ENCODE peak calls at places on chromosomes 13 and 19, in seven cellular contexts. N is ACHN; Z is SW480; J is T-cell; F is neuronal stem cell; S is stimulated activated CD4-positive, alpha-beta T cell treated with anti-CD3 and anti-CD28 coated beads, Interleukin-4, amount 100 ng/mL, for 24 hours; B is fibroblast of the aortic adventitia. U is an unnamed sample.

GRCh38 chr13:56501750-56502149 is 639.0 kb upstream of the PRR20A start:
- DNase-seq in N (no peak), Z (no peak), J (no peak), F (no peak), S (no peak), B (no peak), U (no peak)

GRCh38 chr19:42601811-42602443 is 7.2 kb upstream of the CEACAM8 start:
- DNase-seq in N (peak), Z (peak), J (no peak), F (no peak), S (no peak), B (peak), U (no peak)

GRCh38 chr13:47121092-47121763 is 224.4 kb upstream of the HTR2A start:
- DNase-seq in N (no peak), Z (no peak), J (no peak), F (no peak), S (no peak), B (no peak), U (no peak)

GRCh38 chr13:35460061-35460460 is 16.4 kb downstream of the MAB21L1 start:
- DNase-seq in N (no peak), Z (no peak), J (no peak), F (no peak), S (no peak), B (no peak), U (no peak)

GRCh38 chr19:18605546-18606280 is 886 bp downstream of the CRLF1 start:
- DNase-seq in N (no peak), Z (no peak), J (no peak), F (no peak), S (no peak), B (no peak), U (no peak)

GRCh38 chr19:1811942-1812425 is at the start of gene ATP8B3:
- DNase-seq in N (no peak), Z (no peak), J (no peak), F (no peak), S (no peak), B (no peak), U (no peak)

GRCh38 chr13:22765566-22765965 is 415.2 kb upstream of the SGCG start:
- DNase-seq in N (no peak), Z (no peak), J (no peak), F (no peak), S (no peak), B (no peak), U (no peak)

GRCh38 chr13:74274946-74275345 is 140.7 kb upstream of the KLF12 start:
- DNase-seq in N (no peak), Z (no peak), J (no peak), F (no peak), S (no peak), B (no peak), U (no peak)

GRCh38 chr13:102000764-102001163 is 401.1 kb downstream of the FGF14 start:
- DNase-seq in N (no peak), Z (no peak), J (no peak), F (no peak), S (no peak), B (no peak), U (no peak)

GRCh38 chr13:112105884-112106283 is 38.9 kb downstream of the SOX1 start:
- DNase-seq in N (no peak), Z (no peak), J (no peak), F (peak), S (no peak), B (no peak), U (no peak)

GRCh38 chr19:31461814-31462539 is 112.7 kb upstream of the TSHZ3 start:
- DNase-seq in N (no peak), Z (no peak), J (no peak), F (no peak), S (no peak), B (peak), U (no peak)

GRCh38 chr13:41696163-41697003 is 239.0 kb downstream of the RGCC start:
- DNase-seq in N (peak), Z (peak), J (no peak), F (no peak), S (no peak), B (peak), U (no peak)

GRCh38 chr13:47211106-47211505 is 314.3 kb upstream of the HTR2A start:
- DNase-seq in N (no peak), Z (peak), J (no peak), F (no peak), S (no peak), B (no peak), U (no peak)

GRCh38 chr19:28607066-28607583 is 605.8 kb downstream of the UQCRFS1 start:
- DNase-seq in N (no peak), Z (no peak), J (no peak), F (no peak), S (no peak), B (no peak), U (no peak)

GRCh38 chr13:40589285-40590109 is 76.9 kb downstream of the FOXO1 start:
- DNase-seq in N (no peak), Z (peak), J (no peak), F (peak), S (no peak), B (peak), U (no peak)

GRCh38 chr19:45069056-45069455 is 7.2 kb downstream of the ZNF296 start:
- DNase-seq in N (peak), Z (peak), J (no peak), F (no peak), S (no peak), B (peak), U (no peak)

GRCh38 chr19:13163609-13164364 is 13.6 kb downstream of the IER2 start:
- DNase-seq in N (peak), Z (peak), J (peak), F (peak), S (peak), B (peak), U (peak)

GRCh38 chr19:10952809-10953208 is 8.0 kb upstream of the SMARCA4 start:
- DNase-seq in N (no peak), Z (no peak), J (no peak), F (no peak), S (no peak), B (no peak), U (no peak)

GRCh38 chr19:16851031-16851712 is 22.0 kb downstream of the SIN3B start:
- DNase-seq in N (peak), Z (no peak), J (no peak), F (no peak), S (no peak), B (no peak), U (no peak)

GRCh38 chr19:31127132-31127967 is 221.9 kb downstream of the TSHZ3 start:
- DNase-seq in N (peak), Z (no peak), J (no peak), F (no peak), S (no peak), B (peak), U (no peak)

GRCh38 chr13:72920097-72920496 is 138.2 kb downstream of the PIBF1 start:
- DNase-seq in N (no peak), Z (no peak), J (no peak), F (no peak), S (no peak), B (peak), U (no peak)

GRCh38 chr19:23999821-24000610 is 85.3 kb downstream of the ZNF726 start:
- DNase-seq in N (no peak), Z (peak), J (no peak), F (no peak), S (no peak), B (no peak), U (no peak)

GRCh38 chr19:46608581-46609345 is 7.6 kb downstream of the CALM3 start:
- DNase-seq in N (no peak), Z (no peak), J (no peak), F (no peak), S (no peak), B (no peak), U (no peak)

GRCh38 chr13:46232281-46232680 is 20.6 kb downstream of the LRRC63 start:
- DNase-seq in N (no peak), Z (no peak), J (no peak), F (no peak), S (no peak), B (peak), U (no peak)

GRCh38 chr19:50968709-50969412 is 530 bp downstream of the KLK6 start:
- DNase-seq in N (no peak), Z (peak), J (no peak), F (no peak), S (no peak), B (no peak), U (no peak)

GRCh38 chr19:51627491-51628138 is 2.6 kb downstream of the SIGLEC5 start:
- DNase-seq in N (no peak), Z (no peak), J (no peak), F (no peak), S (no peak), B (no peak), U (no peak)

GRCh38 chr19:14089662-14090508 is 666 bp downstream of the SAMD1 start:
- DNase-seq in N (peak), Z (peak), J (peak), F (peak), S (peak), B (peak), U (no peak)

GRCh38 chr13:111929036-111929616 is 137.8 kb upstream of the SOX1 start:
- DNase-seq in N (no peak), Z (no peak), J (no peak), F (no peak), S (no peak), B (no peak), U (no peak)

GRCh38 chr13:50691682-50692263 is 151.7 kb downstream of the DLEU7 start:
- DNase-seq in N (no peak), Z (no peak), J (no peak), F (no peak), S (no peak), B (peak), U (peak)

GRCh38 chr19:29211562-29212416 is 1.2 kb downstream of the UQCRFS1 start:
- DNase-seq in N (peak), Z (no peak), J (no peak), F (no peak), S (peak), B (peak), U (no peak)

GRCh38 chr19:20315543-20315942 is 148.5 kb downstream of the ZNF486 start:
- DNase-seq in N (no peak), Z (no peak), J (no peak), F (no peak), S (no peak), B (no peak), U (no peak)

GRCh38 chr13:63041640-63042414 is 1626.2 kb upstream of the PCDH20 start:
- DNase-seq in N (no peak), Z (no peak), J (no peak), F (no peak), S (no peak), B (peak), U (no peak)

GRCh38 chr13:44274838-44275237 is 98.8 kb upstream of the SERP2 start:
- DNase-seq in N (peak), Z (no peak), J (no peak), F (no peak), S (no peak), B (peak), U (no peak)

GRCh38 chr13:27806744-27807387 is 14.6 kb downstream of the GSX1 start:
- DNase-seq in N (no peak), Z (no peak), J (no peak), F (no peak), S (no peak), B (no peak), U (no peak)

GRCh38 chr13:23871616-23872220 is 17.5 kb downstream of the MIPEP start:
- DNase-seq in N (peak), Z (peak), J (no peak), F (no peak), S (no peak), B (peak), U (peak)

U was measured in NCI-H2227 treated with DMSO at 0.1 percent for 48 hours.